ENCODE peak calls at places on chromosomes 2 and 18, in seven cellular contexts. U is cardiac muscle cell; C is GM04504; V is stimulated activated CD4-positive, alpha-beta T cell treated with anti-CD3 and anti-CD28 coated beads, Interleukin-2, amount 100 ng/mL, for 24 hours; O is naive thymus-derived CD8-positive, alpha-beta T cell; X is endothelial cell; E is NCI-H510A. Y is an unnamed sample.

GRCh38 chr18:46406539-46406932 is 250.5 kb downstream of the LOXHD1 start:
- DNase-seq in X (no peak), E (no peak), U (no peak), O (no peak), V (no peak), C (no peak), Y (no peak)

GRCh38 chr2:109174214-109174613 is 45.2 kb downstream of the SH3RF3 start:
- DNase-seq in O (no peak), U (no peak), V (no peak), X (no peak), E (no peak), C (no peak), Y (peak)

GRCh38 chr2:17375262-17375661 is 143.0 kb downstream of the RAD51AP2 start:
- DNase-seq in O (no peak), X (peak), E (no peak), C (no peak), V (no peak), U (no peak), Y (no peak)

GRCh38 chr2:182360663-182361260 is 66.1 kb downstream of the PDE1A start:
- DNase-seq in O (no peak), V (no peak), E (no peak), C (no peak), U (no peak), X (no peak), Y (no peak)

GRCh38 chr2:31282634-31283033 is 48.7 kb downstream of the EHD3 start:
- DNase-seq in U (no peak), C (no peak), V (no peak), X (no peak), E (no peak), O (no peak), Y (no peak)

GRCh38 chr2:58853420-58853819 is 612.3 kb upstream of the FANCL start:
- DNase-seq in O (no peak), E (no peak), V (no peak), C (no peak), X (no peak), U (no peak), Y (no peak)

GRCh38 chr2:189534854-189535253 is 45.7 kb downstream of the SLC40A1 start:
- DNase-seq in V (no peak), C (peak), E (no peak), O (no peak), X (no peak), U (peak), Y (peak)

GRCh38 chr2:219182331-219183150 is 4.5 kb downstream of the RETREG2 start:
- DNase-seq in C (no peak), V (no peak), U (no peak), O (no peak), X (peak), E (no peak), Y (no peak)

GRCh38 chr2:126832757-126833156 is 65.9 kb upstream of the TEX51 start:
- DNase-seq in U (no peak), O (no peak), X (no peak), E (no peak), V (no peak), C (no peak), Y (no peak)

GRCh38 chr18:11994346-11994707 is 13.0 kb downstream of the IMPA2 start:
- DNase-seq in U (peak), V (no peak), O (no peak), C (peak), X (no peak), E (no peak), Y (peak)

GRCh38 chr2:230932556-230933511 is 7.8 kb upstream of the GPR55 start:
- DNase-seq in U (peak), X (no peak), C (peak), V (no peak), E (no peak), O (no peak), Y (peak)

GRCh38 chr2:223414646-223415045 is 187.5 kb downstream of the SCG2 start:
- DNase-seq in E (no peak), V (no peak), X (no peak), O (no peak), U (peak), C (peak), Y (peak)

GRCh38 chr2:51920509-51920908 is 888.6 kb upstream of the NRXN1 start:
- DNase-seq in V (no peak), O (no peak), X (no peak), U (no peak), C (no peak), E (no peak), Y (no peak)

GRCh38 chr2:224357098-224357901 is 44.6 kb downstream of the FAM124B start:
- DNase-seq in V (peak), C (peak), X (peak), O (peak), U (peak), E (peak), Y (peak)

GRCh38 chr2:117714110-117714509 is 100.4 kb upstream of the DDX18 start:
- DNase-seq in C (no peak), X (no peak), U (no peak), O (no peak), V (no peak), E (no peak), Y (no peak)